ENCODE peak calls at places on chromosomes 16 and 17, in five cellular contexts. Y is left ventricle myocardium inferior, Q is A549, D is right lobe of liver, A is heart left ventricle. S is an unnamed sample. For H3K4me1, the result is how much of the 10 kb centered on the place peaks cover.

GRCh38 chr17:34542700-34543336 is 36.6 kb upstream of the TMEM132E start:
- DNase-seq in Y (no peak), Q (peak), D (no peak), A (no peak), S (no peak)

GRCh38 chr17:48646183-48647102 is 20.3 kb upstream of the HOXB9 start:
- DNase-seq in Y (no peak), Q (peak), D (no peak), A (no peak), S (no peak)

GRCh38 chr17:76726231-76726765 is at the start of gene JMJD6:
- DNase-seq in Y (peak), Q (peak), D (peak), A (peak), S (peak)

GRCh38 chr16:81493755-81494433 is 49.3 kb downstream of the CMIP start:
- DNase-seq in Y (no peak), Q (peak), D (peak), A (peak), S (peak)

GRCh38 chr17:58172369-58173071 is 5.7 kb downstream of the OR4D2 start:
- DNase-seq in Y (no peak), Q (peak), D (no peak), A (no peak), S (peak)

GRCh38 chr16:22321340-22322001 is 24.3 kb downstream of the POLR3E start:
- DNase-seq in Y (peak), Q (peak), D (peak), A (no peak), S (peak)

GRCh38 chr17:19502517-19502916 is 31.1 kb upstream of the SLC47A1 start:
- DNase-seq in Y (no peak), Q (no peak), D (no peak), A (no peak), S (no peak)

GRCh38 chr17:57545836-57546305 is 199.2 kb downstream of the CCDC182 start:
- DNase-seq in Y (no peak), Q (no peak), D (no peak), A (no peak), S (no peak)

GRCh38 chr17:2194778-2195417 is 108.7 kb downstream of the SMG6 start:
- DNase-seq in Y (no peak), Q (no peak), D (no peak), A (no peak), S (no peak)

GRCh38 chr16:75733305-75734141 is 7.2 kb upstream of the CPHXL start:
- DNase-seq in Y (no peak), Q (no peak), D (no peak), A (no peak), S (no peak)

GRCh38 chr16:89721644-89722391 is 481 bp downstream of the ZNF276 start:
- DNase-seq in Y (peak), Q (peak), D (peak), A (peak), S (peak)

GRCh38 chr17:82318772-82319606 is 1.6 kb upstream of the CD7 start:
- DNase-seq in Y (no peak), Q (no peak), D (no peak), A (no peak), S (no peak)

GRCh38 chr16:50323335-50324011 is 45.3 kb downstream of the BRD7 start:
- DNase-seq in Y (no peak), Q (peak), D (no peak), A (no peak), S (no peak)

GRCh38 chr17:8965394-8966168 is at the start of gene PIK3R5:
- DNase-seq in Y (peak), Q (no peak), D (peak), A (peak), S (peak)

GRCh38 chr16:81723098-81723723 is 55.9 kb upstream of the PLCG2 start:
- DNase-seq in Y (no peak), Q (peak), D (no peak), A (no peak), S (peak)

GRCh38 chr16:56960681-56961281 is 969 bp upstream of the CETP start:
- DNase-seq in Y (no peak), Q (no peak), D (no peak), A (no peak), S (no peak)

GRCh38 chr16:56610017-56610608 is 1.7 kb downstream of the MT2A start:
- DNase-seq in Y (no peak), Q (peak), D (peak), A (peak), S (no peak)

GRCh38 chr16:65069090-65069489 is 52.8 kb downstream of the CDH11 start:
- DNase-seq in Y (no peak), Q (peak), D (no peak), A (no peak), S (no peak)

GRCh38 chr17:65278050-65278819 is 141.1 kb downstream of the RGS9 start:
- DNase-seq in Y (no peak), Q (peak), D (no peak), A (peak), S (peak)

GRCh38 chr17:8084250-8084649 is 3.3 kb downstream of the ALOX12B start:
- DNase-seq in Y (no peak), Q (no peak), D (no peak), A (no peak), S (no peak)

GRCh38 chr16:17404903-17405691 is 65.7 kb downstream of the XYLT1 start:
- DNase-seq in Y (peak), Q (no peak), D (no peak), A (peak), S (peak)

GRCh38 chr17:37081287-37081686 is 132.5 kb downstream of the AATF start:
- DNase-seq in Y (no peak), Q (peak), D (no peak), A (no peak), S (no peak)

GRCh38 chr16:3610698-3611144 is 685 bp downstream of the SLX4 start:
- DNase-seq in Y (no peak), Q (no peak), D (no peak), A (no peak), S (no peak)

GRCh38 chr16:78002915-78003538 is 19.3 kb upstream of the CLEC3A start:
- DNase-seq in Y (peak), Q (peak), D (peak), A (peak), S (peak)

GRCh38 chr17:81439926-81440450 is 44.7 kb downstream of the BAHCC1 start:
- DNase-seq in Y (no peak), Q (no peak), D (no peak), A (no peak), S (no peak)

GRCh38 chr17:1640329-1641064 is 5.0 kb downstream of the SCARF1 start:
- DNase-seq in Y (no peak), Q (no peak), D (no peak), A (peak), S (peak)

GRCh38 chr17:31517524-31517923 is 126.0 kb downstream of the RAB11FIP4 start:
- DNase-seq in Y (no peak), Q (peak), D (no peak), A (no peak), S (no peak)

GRCh38 chr17:63722403-63722802 is 19.2 kb downstream of the STRADA start:
- DNase-seq in Y (no peak), Q (no peak), D (no peak), A (no peak), S (no peak)

GRCh38 chr16:55176901-55177300 is 147.1 kb upstream of the IRX6 start:
- DNase-seq in Y (no peak), Q (no peak), D (no peak), A (no peak), S (no peak)

GRCh38 chr17:29929544-29930398 is at the start of gene SSH2:
- DNase-seq in Y (peak), Q (peak), D (peak), A (peak), S (peak)

GRCh38 chr16:88430185-88430523 is 22.9 kb upstream of the ZFPM1 start:
- DNase-seq in Y (no peak), Q (no peak), D (no peak), A (no peak), S (no peak)

GRCh38 chr17:18037482-18037881 is 1.5 kb downstream of the ATPAF2 start:
- DNase-seq in Y (no peak), Q (no peak), D (no peak), A (no peak), S (no peak)
- H3K4me1 ChIP-seq in Y (half or more), Q (under half), D (under half), A (under half), S (under half)

GRCh38 chr17:10087333-10087732 is 111.1 kb downstream of the GAS7 start:
- DNase-seq in Y (no peak), Q (no peak), D (no peak), A (no peak), S (no peak)

GRCh38 chr17:10088444-10088843 is 110.0 kb downstream of the GAS7 start:
- DNase-seq in Y (no peak), Q (no peak), D (no peak), A (no peak), S (no peak)

GRCh38 chr17:10081571-10082169 is 116.7 kb downstream of the GAS7 start:
- DNase-seq in Y (no peak), Q (no peak), D (no peak), A (no peak), S (no peak)

GRCh38 chr17:10082795-10083194 is 115.6 kb downstream of the GAS7 start:
- DNase-seq in Y (no peak), Q (no peak), D (no peak), A (no peak), S (no peak)

DNA sequence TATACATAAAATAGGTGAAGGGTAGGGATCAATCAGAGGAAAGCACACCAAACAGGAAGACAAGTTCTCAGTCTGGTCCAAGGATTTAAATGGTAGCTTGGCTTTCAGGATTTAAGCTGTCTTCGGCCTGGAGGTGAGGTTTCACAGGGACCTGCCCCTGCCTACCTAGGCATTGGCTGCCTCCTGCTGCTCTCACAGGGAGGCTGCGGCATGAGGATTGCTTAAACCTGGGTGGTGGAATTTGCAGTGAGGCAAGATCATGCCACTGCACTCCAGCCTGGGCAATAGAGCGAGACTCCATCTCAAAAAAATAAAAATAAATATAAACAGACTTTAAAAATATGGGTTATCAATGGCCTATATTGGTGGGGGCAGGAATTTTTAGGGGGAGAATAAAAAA is 114.5 kb downstream of the GAS7 start:
- DNase-seq in Y (no peak), Q (no peak), D (no peak), A (no peak), S (no peak)
- H3K4me3 ChIP-seq in Y (no peak), Q (no peak), D (no peak), A (no peak), S (no peak)

DNA sequence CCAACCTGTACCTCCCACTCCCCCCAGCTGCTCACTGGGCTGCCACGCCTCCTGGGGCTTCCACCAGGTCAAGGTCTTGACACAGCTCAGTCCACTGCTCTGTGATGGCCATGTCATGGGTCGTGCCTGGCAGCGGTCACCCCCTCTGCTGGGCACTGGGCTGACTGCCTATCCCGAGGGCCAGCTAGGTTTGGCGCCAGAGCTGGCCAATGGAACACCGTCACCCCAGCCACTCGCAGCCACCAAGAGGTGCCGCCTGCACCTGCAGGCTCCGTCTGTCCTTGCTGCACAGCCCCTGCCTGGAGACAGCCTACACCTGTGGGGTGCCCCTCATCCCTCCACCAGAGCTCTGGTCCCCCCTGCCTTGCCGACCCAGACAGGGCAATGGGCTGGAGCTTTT is 4.5 kb upstream of the RAB40C start:
- DNase-seq in Y (no peak), Q (peak), D (peak), A (no peak), S (peak)
- TF ChIP-seq CTCF in Y (no peak), Q (no peak), D (no peak), A (no peak), S (no peak)

DNA sequence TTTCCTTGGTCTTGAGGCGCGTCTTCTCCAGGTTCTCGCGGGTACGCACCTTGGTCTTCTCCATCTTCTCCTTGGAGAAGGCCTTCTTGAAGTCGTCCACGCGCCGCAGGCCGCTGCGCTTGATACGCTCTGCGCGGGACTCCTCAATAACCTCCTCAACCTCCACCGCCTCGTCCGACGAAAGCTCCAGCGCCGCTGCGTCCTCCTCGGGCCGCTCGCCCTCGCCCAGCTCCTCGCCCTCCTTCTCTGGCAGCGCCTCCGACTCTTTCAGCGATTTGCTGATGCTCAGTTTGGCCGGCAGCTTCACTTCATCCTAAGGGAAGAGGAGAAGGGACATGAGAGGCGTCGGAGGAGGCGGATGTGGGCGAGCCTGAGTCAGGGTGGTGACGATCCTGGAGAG is 16.8 kb upstream of the STAT3 start:
- DNase-seq in Y (no peak), Q (no peak), D (peak), A (peak), S (no peak)
- H3K4me1 ChIP-seq in Y (half or more), Q (half or more), D (under half), A (under half), S (under half)

DNA sequence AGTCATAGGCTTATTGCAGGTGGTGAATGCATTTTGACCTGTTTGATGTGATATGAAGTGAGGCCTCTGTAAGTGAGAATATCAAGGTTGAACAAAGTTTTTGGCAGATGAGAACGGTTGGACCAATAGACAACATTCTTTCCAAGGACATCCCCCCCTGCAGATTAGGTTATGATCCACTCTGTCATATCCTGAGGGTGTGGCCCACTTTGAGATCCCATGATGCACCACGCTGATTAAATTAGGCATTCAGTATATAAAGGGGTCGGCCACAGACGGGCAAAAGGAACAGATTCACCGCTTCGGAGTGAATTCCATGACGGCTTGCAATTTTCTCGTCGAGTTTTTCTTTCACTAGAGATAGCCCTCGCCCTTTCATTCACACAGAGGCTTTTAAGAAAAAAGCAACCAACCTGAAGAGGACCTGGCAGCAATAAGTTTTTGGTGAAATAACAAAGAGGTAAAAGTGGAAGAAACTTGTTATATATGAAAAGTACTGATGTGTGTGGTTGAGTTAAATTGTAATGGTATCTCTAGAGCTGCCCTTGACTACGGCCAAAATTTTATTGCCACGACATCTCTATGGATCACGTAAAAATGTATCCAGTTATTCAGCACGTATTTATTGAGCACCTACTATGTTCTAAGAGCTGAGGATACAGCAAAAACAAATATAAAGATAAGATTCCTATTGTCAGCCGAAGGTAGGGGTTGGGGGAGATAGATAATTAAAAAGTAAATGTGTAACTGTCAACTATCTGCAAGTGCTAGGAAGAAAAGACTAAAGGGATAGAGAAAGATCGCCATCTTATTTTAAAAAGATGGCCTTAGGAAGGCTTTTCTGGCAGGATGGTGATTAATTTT is 1.7 kb upstream of the RBBP6 start:
- DNase-seq in Y (no peak), Q (peak), D (no peak), A (no peak), S (no peak)
- H3K4me3 ChIP-seq in Y (no peak), Q (peak), D (no peak), A (no peak), S (no peak)

GRCh38 chr16:10740845-10741208 is 2.8 kb upstream of the NUBP1 start:
- DNase-seq in Y (no peak), Q (no peak), D (no peak), A (no peak), S (no peak)
- TF ChIP-seq CTCF in Y (no peak), Q (no peak), D (no peak), A (no peak), S (no peak)

GRCh38 chr16:19549688-19550087 is 5.8 kb upstream of the VPS35L start:
- DNase-seq in Y (no peak), Q (no peak), D (no peak), A (no peak), S (no peak)

GRCh38 chr16:19560078-19560477 is 4.6 kb downstream of the VPS35L start:
- DNase-seq in Y (no peak), Q (no peak), D (no peak), A (no peak), S (no peak)

GRCh38 chr16:19555938-19556778 is 655 bp downstream of the VPS35L start:
- DNase-seq in Y (no peak), Q (peak), D (no peak), A (no peak), S (no peak)

GRCh38 chr16:19559242-19559910 is 3.9 kb downstream of the VPS35L start:
- DNase-seq in Y (no peak), Q (peak), D (no peak), A (no peak), S (no peak)

DNA sequence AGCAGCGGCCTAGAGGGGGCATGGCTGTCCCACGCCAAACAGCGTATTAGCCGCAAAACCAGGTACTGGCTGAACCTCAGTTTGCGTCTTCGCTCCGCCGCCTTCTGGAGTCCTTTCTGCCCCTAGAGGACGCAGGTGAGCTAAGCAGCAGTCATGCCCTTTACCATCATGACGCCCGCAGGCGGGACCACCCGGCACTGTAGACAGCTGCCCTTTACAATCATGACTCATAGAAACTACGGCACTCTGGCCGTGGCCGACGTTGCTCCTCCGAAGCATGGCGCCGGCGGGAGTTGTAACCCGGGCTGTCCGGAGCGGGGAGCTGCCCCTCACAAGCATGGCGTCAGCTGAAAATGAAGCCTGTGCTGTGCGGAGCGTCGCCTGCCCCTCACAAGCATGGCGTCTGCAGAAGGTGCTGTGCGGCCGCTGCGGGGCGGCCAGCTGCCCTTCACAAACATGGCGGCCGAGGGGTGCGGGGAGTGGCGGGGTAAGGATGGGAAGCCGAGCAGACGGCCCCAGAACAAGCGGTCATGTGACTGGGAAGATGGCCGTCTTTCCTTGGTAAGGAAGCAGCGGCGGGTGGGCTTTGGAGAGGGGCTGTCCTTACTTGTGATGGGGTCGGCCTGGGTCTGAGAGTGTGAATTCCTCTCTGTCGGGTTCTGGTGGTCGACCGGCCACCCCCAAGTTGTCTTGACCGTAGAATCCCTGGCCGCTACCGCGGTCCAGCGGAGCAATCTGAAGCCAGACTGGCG is at the start of gene VPS35L:
- DNase-seq in Y (peak), Q (peak), D (peak), A (peak), S (peak)
- H3K4me1 ChIP-seq in Y (under half), Q (under half), D (under half), A (under half), S (under half)